ENCODE peak calls at places on chromosomes 5 and 9, in six cellular contexts. One of them, this sample, is unnamed.

GRCh38 chr9:129609486-129610192 is 11.3 kb downstream of the C9orf50 start:
- DNase-seq in B cell: peak
- DNase-seq in astrocyte of the spinal cord: peak
- DNase-seq in choroid plexus epithelial cell: peak
- DNase-seq in GM10248: peak
- DNase-seq in neural crest cell: no peak
- DNase-seq in this sample: peak

GRCh38 chr9:80134487-80134886 is 562.7 kb downstream of the TLE4 start:
- DNase-seq in B cell: peak
- DNase-seq in astrocyte of the spinal cord: no peak
- DNase-seq in choroid plexus epithelial cell: no peak
- DNase-seq in GM10248: peak
- DNase-seq in neural crest cell: no peak
- DNase-seq in this sample: no peak

GRCh38 chr5:177271113-177271512 is 32.4 kb downstream of the RAB24 start:
- DNase-seq in B cell: no peak
- DNase-seq in astrocyte of the spinal cord: no peak
- DNase-seq in choroid plexus epithelial cell: peak
- DNase-seq in GM10248: no peak
- DNase-seq in neural crest cell: no peak
- DNase-seq in this sample: no peak

GRCh38 chr5:140147460-140147859 is 21.7 kb downstream of the IGIP start:
- DNase-seq in B cell: no peak
- DNase-seq in astrocyte of the spinal cord: no peak
- DNase-seq in choroid plexus epithelial cell: no peak
- DNase-seq in GM10248: no peak
- DNase-seq in neural crest cell: no peak
- DNase-seq in this sample: no peak

GRCh38 chr9:37963936-37964739 is 60.2 kb upstream of the SLC25A51 start:
- DNase-seq in B cell: no peak
- DNase-seq in astrocyte of the spinal cord: peak
- DNase-seq in choroid plexus epithelial cell: peak
- DNase-seq in GM10248: no peak
- DNase-seq in neural crest cell: peak
- DNase-seq in this sample: no peak

GRCh38 chr9:21559402-21560280 is 77.5 kb upstream of the IFNE start:
- DNase-seq in B cell: peak
- DNase-seq in astrocyte of the spinal cord: peak
- DNase-seq in choroid plexus epithelial cell: peak
- DNase-seq in GM10248: peak
- DNase-seq in neural crest cell: peak
- DNase-seq in this sample: peak

GRCh38 chr5:88883566-88884434 is 816 bp upstream of the MEF2C start:
- DNase-seq in B cell: peak
- DNase-seq in astrocyte of the spinal cord: peak
- DNase-seq in choroid plexus epithelial cell: peak
- DNase-seq in GM10248: peak
- DNase-seq in neural crest cell: peak
- DNase-seq in this sample: no peak

GRCh38 chr5:68303038-68303738 is 87.6 kb downstream of the PIK3R1 start:
- DNase-seq in B cell: no peak
- DNase-seq in astrocyte of the spinal cord: peak
- DNase-seq in choroid plexus epithelial cell: peak
- DNase-seq in GM10248: peak
- DNase-seq in neural crest cell: no peak
- DNase-seq in this sample: no peak

GRCh38 chr5:130333089-130333488 is 428.8 kb downstream of the CHSY3 start:
- DNase-seq in B cell: no peak
- DNase-seq in astrocyte of the spinal cord: peak
- DNase-seq in choroid plexus epithelial cell: peak
- DNase-seq in GM10248: no peak
- DNase-seq in neural crest cell: no peak
- DNase-seq in this sample: no peak

GRCh38 chr5:56456002-56456401 is 222.9 kb upstream of the ANKRD55 start:
- DNase-seq in B cell: no peak
- DNase-seq in astrocyte of the spinal cord: no peak
- DNase-seq in choroid plexus epithelial cell: no peak
- DNase-seq in GM10248: no peak
- DNase-seq in neural crest cell: no peak
- DNase-seq in this sample: no peak
- TF ChIP-seq CTCF in B cell: no peak
- TF ChIP-seq CTCF in astrocyte of the spinal cord: no peak
- TF ChIP-seq CTCF in choroid plexus epithelial cell: no peak
- TF ChIP-seq CTCF in GM10248: no peak
- TF ChIP-seq CTCF in neural crest cell: no peak
- TF ChIP-seq CTCF in this sample: no peak

GRCh38 chr9:96651626-96652025 is 3.5 kb downstream of the PRXL2C start:
- DNase-seq in B cell: no peak
- DNase-seq in astrocyte of the spinal cord: peak
- DNase-seq in choroid plexus epithelial cell: peak
- DNase-seq in GM10248: no peak
- DNase-seq in neural crest cell: no peak
- DNase-seq in this sample: no peak

GRCh38 chr9:96655198-96655851 is at the start of gene PRXL2C:
- DNase-seq in B cell: peak
- DNase-seq in astrocyte of the spinal cord: peak
- DNase-seq in choroid plexus epithelial cell: peak
- DNase-seq in GM10248: peak
- DNase-seq in neural crest cell: no peak
- DNase-seq in this sample: peak

GRCh38 chr9:96649620-96650323 is 5.3 kb downstream of the PRXL2C start:
- DNase-seq in B cell: no peak
- DNase-seq in astrocyte of the spinal cord: no peak
- DNase-seq in choroid plexus epithelial cell: no peak
- DNase-seq in GM10248: no peak
- DNase-seq in neural crest cell: no peak
- DNase-seq in this sample: no peak

GRCh38 chr9:96654450-96655197 is 493 bp downstream of the PRXL2C start:
- DNase-seq in B cell: peak
- DNase-seq in astrocyte of the spinal cord: peak
- DNase-seq in choroid plexus epithelial cell: peak
- DNase-seq in GM10248: peak
- DNase-seq in neural crest cell: peak
- DNase-seq in this sample: peak
- TF ChIP-seq CTCF in B cell: no peak
- TF ChIP-seq CTCF in astrocyte of the spinal cord: no peak
- TF ChIP-seq CTCF in choroid plexus epithelial cell: peak
- TF ChIP-seq CTCF in GM10248: no peak
- TF ChIP-seq CTCF in neural crest cell: peak
- TF ChIP-seq CTCF in this sample: no peak

GRCh38 chr5:150154618-150155134 is 969 bp downstream of the PDGFRB start:
- DNase-seq in B cell: no peak
- DNase-seq in astrocyte of the spinal cord: no peak
- DNase-seq in choroid plexus epithelial cell: peak
- DNase-seq in GM10248: no peak
- DNase-seq in neural crest cell: no peak
- DNase-seq in this sample: no peak
- TF ChIP-seq CTCF in B cell: no peak
- TF ChIP-seq CTCF in astrocyte of the spinal cord: peak
- TF ChIP-seq CTCF in choroid plexus epithelial cell: peak
- TF ChIP-seq CTCF in GM10248: no peak
- TF ChIP-seq CTCF in neural crest cell: no peak
- TF ChIP-seq CTCF in this sample: no peak

GRCh38 chr9:109442716-109443115 is 55.4 kb downstream of the PTPN3 start:
- DNase-seq in B cell: no peak
- DNase-seq in astrocyte of the spinal cord: no peak
- DNase-seq in choroid plexus epithelial cell: no peak
- DNase-seq in GM10248: no peak
- DNase-seq in neural crest cell: no peak
- DNase-seq in this sample: no peak
- TF ChIP-seq CTCF in B cell: no peak
- TF ChIP-seq CTCF in astrocyte of the spinal cord: no peak
- TF ChIP-seq CTCF in choroid plexus epithelial cell: no peak
- TF ChIP-seq CTCF in GM10248: no peak
- TF ChIP-seq CTCF in neural crest cell: no peak
- TF ChIP-seq CTCF in this sample: no peak

GRCh38 chr5:127865273-127865672 is 162.1 kb downstream of the CCDC192 start:
- DNase-seq in B cell: no peak
- DNase-seq in astrocyte of the spinal cord: no peak
- DNase-seq in choroid plexus epithelial cell: no peak
- DNase-seq in GM10248: peak
- DNase-seq in neural crest cell: no peak
- DNase-seq in this sample: no peak
- TF ChIP-seq CTCF in B cell: no peak
- TF ChIP-seq CTCF in astrocyte of the spinal cord: no peak
- TF ChIP-seq CTCF in choroid plexus epithelial cell: no peak
- TF ChIP-seq CTCF in GM10248: no peak
- TF ChIP-seq CTCF in neural crest cell: peak
- TF ChIP-seq CTCF in this sample: no peak

GRCh38 chr9:124062172-124062571 is 50.6 kb downstream of the LHX2 start:
- DNase-seq in B cell: no peak
- DNase-seq in astrocyte of the spinal cord: no peak
- DNase-seq in choroid plexus epithelial cell: no peak
- DNase-seq in GM10248: no peak
- DNase-seq in neural crest cell: no peak
- DNase-seq in this sample: no peak
- TF ChIP-seq CTCF in B cell: no peak
- TF ChIP-seq CTCF in astrocyte of the spinal cord: peak
- TF ChIP-seq CTCF in choroid plexus epithelial cell: peak
- TF ChIP-seq CTCF in GM10248: peak
- TF ChIP-seq CTCF in neural crest cell: peak
- TF ChIP-seq CTCF in this sample: no peak

GRCh38 chr9:6907772-6908381 is 150.1 kb downstream of the KDM4C start:
- DNase-seq in B cell: no peak
- DNase-seq in astrocyte of the spinal cord: peak
- DNase-seq in choroid plexus epithelial cell: peak
- DNase-seq in GM10248: no peak
- DNase-seq in neural crest cell: peak
- DNase-seq in this sample: no peak
- TF ChIP-seq CTCF in B cell: no peak
- TF ChIP-seq CTCF in astrocyte of the spinal cord: peak
- TF ChIP-seq CTCF in choroid plexus epithelial cell: peak
- TF ChIP-seq CTCF in GM10248: peak
- TF ChIP-seq CTCF in neural crest cell: peak
- TF ChIP-seq CTCF in this sample: no peak